ENCODE peak calls at places on chromosomes 3 and 15, in ten cellular contexts. One of them, this sample, is unnamed.

GRCh38 chr15:43329222-43329959 is 982 bp downstream of the LCMT2 start:
- DNase-seq in K562: peak
- DNase-seq in right lobe of liver: peak
- DNase-seq in tibial nerve: no peak
- DNase-seq in prostate gland: peak
- DNase-seq in IMR-90: peak
- DNase-seq in HCT116: no peak
- DNase-seq in ovary: no peak
- DNase-seq in heart left ventricle: no peak
- DNase-seq in gastrocnemius medialis: no peak
- DNase-seq in this sample: no peak

GRCh38 chr3:182393830-182394367 is 399.4 kb upstream of the ATP11B start:
- DNase-seq in ovary: no peak
- DNase-seq in tibial nerve: no peak
- DNase-seq in prostate gland: no peak
- DNase-seq in gastrocnemius medialis: no peak
- DNase-seq in K562: no peak
- DNase-seq in HCT116: no peak
- DNase-seq in heart left ventricle: no peak
- DNase-seq in IMR-90: no peak
- DNase-seq in right lobe of liver: no peak
- DNase-seq in this sample: no peak

GRCh38 chr15:57146394-57147140 is 228.1 kb downstream of the TCF12 start:
- DNase-seq in tibial nerve: no peak
- DNase-seq in K562: peak
- DNase-seq in prostate gland: peak
- DNase-seq in gastrocnemius medialis: no peak
- DNase-seq in ovary: no peak
- DNase-seq in IMR-90: peak
- DNase-seq in heart left ventricle: no peak
- DNase-seq in HCT116: peak
- DNase-seq in right lobe of liver: no peak
- DNase-seq in this sample: no peak

GRCh38 chr3:36446230-36446629 is 65.9 kb downstream of the STAC start:
- DNase-seq in IMR-90: no peak
- DNase-seq in K562: no peak
- DNase-seq in heart left ventricle: no peak
- DNase-seq in gastrocnemius medialis: no peak
- DNase-seq in right lobe of liver: no peak
- DNase-seq in prostate gland: no peak
- DNase-seq in HCT116: no peak
- DNase-seq in tibial nerve: no peak
- DNase-seq in ovary: no peak
- DNase-seq in this sample: no peak

GRCh38 chr3:50486219-50486888 is 17.1 kb downstream of the CACNA2D2 start:
- DNase-seq in right lobe of liver: no peak
- DNase-seq in gastrocnemius medialis: no peak
- DNase-seq in ovary: no peak
- DNase-seq in K562: no peak
- DNase-seq in heart left ventricle: no peak
- DNase-seq in HCT116: no peak
- DNase-seq in tibial nerve: no peak
- DNase-seq in IMR-90: peak
- DNase-seq in prostate gland: no peak
- DNase-seq in this sample: no peak

GRCh38 chr3:72258786-72259185 is 473.8 kb upstream of the PROK2 start:
- DNase-seq in tibial nerve: no peak
- DNase-seq in prostate gland: peak
- DNase-seq in HCT116: no peak
- DNase-seq in K562: no peak
- DNase-seq in ovary: no peak
- DNase-seq in IMR-90: no peak
- DNase-seq in right lobe of liver: no peak
- DNase-seq in heart left ventricle: no peak
- DNase-seq in gastrocnemius medialis: no peak
- DNase-seq in this sample: no peak

GRCh38 chr3:122498152-122498551 is 16.6 kb downstream of the KPNA1 start:
- DNase-seq in prostate gland: no peak
- DNase-seq in gastrocnemius medialis: no peak
- DNase-seq in right lobe of liver: no peak
- DNase-seq in HCT116: no peak
- DNase-seq in tibial nerve: no peak
- DNase-seq in heart left ventricle: no peak
- DNase-seq in IMR-90: no peak
- DNase-seq in ovary: no peak
- DNase-seq in K562: no peak
- DNase-seq in this sample: no peak

GRCh38 chr15:59008086-59008485 is 20.6 kb downstream of the RNF111 start:
- DNase-seq in heart left ventricle: no peak
- DNase-seq in gastrocnemius medialis: no peak
- DNase-seq in IMR-90: no peak
- DNase-seq in HCT116: no peak
- DNase-seq in ovary: no peak
- DNase-seq in right lobe of liver: no peak
- DNase-seq in prostate gland: no peak
- DNase-seq in tibial nerve: no peak
- DNase-seq in K562: no peak
- DNase-seq in this sample: no peak

GRCh38 chr3:158221426-158221825 is 111.5 kb downstream of the RSRC1 start:
- DNase-seq in K562: no peak
- DNase-seq in gastrocnemius medialis: no peak
- DNase-seq in heart left ventricle: no peak
- DNase-seq in tibial nerve: no peak
- DNase-seq in IMR-90: peak
- DNase-seq in ovary: no peak
- DNase-seq in HCT116: no peak
- DNase-seq in prostate gland: no peak
- DNase-seq in right lobe of liver: no peak
- DNase-seq in this sample: no peak

GRCh38 chr3:52216585-52217408 is 8.6 kb downstream of the TLR9 start:
- DNase-seq in heart left ventricle: peak
- DNase-seq in gastrocnemius medialis: peak
- DNase-seq in K562: no peak
- DNase-seq in tibial nerve: no peak
- DNase-seq in IMR-90: peak
- DNase-seq in right lobe of liver: peak
- DNase-seq in HCT116: peak
- DNase-seq in ovary: peak
- DNase-seq in prostate gland: peak
- DNase-seq in this sample: no peak

GRCh38 chr3:138974467-138974866 is 27.4 kb downstream of the FOXL2NB start:
- DNase-seq in IMR-90: peak
- DNase-seq in ovary: no peak
- DNase-seq in heart left ventricle: no peak
- DNase-seq in K562: no peak
- DNase-seq in prostate gland: no peak
- DNase-seq in HCT116: no peak
- DNase-seq in tibial nerve: no peak
- DNase-seq in right lobe of liver: no peak
- DNase-seq in gastrocnemius medialis: no peak
- DNase-seq in this sample: no peak

GRCh38 chr3:138975366-138975765 is 28.3 kb downstream of the FOXL2NB start:
- DNase-seq in tibial nerve: no peak
- DNase-seq in HCT116: no peak
- DNase-seq in IMR-90: no peak
- DNase-seq in right lobe of liver: no peak
- DNase-seq in prostate gland: no peak
- DNase-seq in K562: no peak
- DNase-seq in gastrocnemius medialis: no peak
- DNase-seq in ovary: no peak
- DNase-seq in heart left ventricle: no peak
- DNase-seq in this sample: no peak

GRCh38 chr3:138971766-138972320 is 24.8 kb downstream of the FOXL2NB start:
- DNase-seq in HCT116: no peak
- DNase-seq in IMR-90: no peak
- DNase-seq in K562: no peak
- DNase-seq in right lobe of liver: no peak
- DNase-seq in heart left ventricle: no peak
- DNase-seq in gastrocnemius medialis: no peak
- DNase-seq in tibial nerve: no peak
- DNase-seq in prostate gland: no peak
- DNase-seq in ovary: no peak
- DNase-seq in this sample: no peak

GRCh38 chr3:138976047-138976446 is 29.0 kb downstream of the FOXL2NB start:
- DNase-seq in right lobe of liver: no peak
- DNase-seq in heart left ventricle: no peak
- DNase-seq in prostate gland: no peak
- DNase-seq in gastrocnemius medialis: no peak
- DNase-seq in ovary: no peak
- DNase-seq in tibial nerve: no peak
- DNase-seq in IMR-90: no peak
- DNase-seq in K562: no peak
- DNase-seq in HCT116: no peak
- DNase-seq in this sample: no peak

DNA sequence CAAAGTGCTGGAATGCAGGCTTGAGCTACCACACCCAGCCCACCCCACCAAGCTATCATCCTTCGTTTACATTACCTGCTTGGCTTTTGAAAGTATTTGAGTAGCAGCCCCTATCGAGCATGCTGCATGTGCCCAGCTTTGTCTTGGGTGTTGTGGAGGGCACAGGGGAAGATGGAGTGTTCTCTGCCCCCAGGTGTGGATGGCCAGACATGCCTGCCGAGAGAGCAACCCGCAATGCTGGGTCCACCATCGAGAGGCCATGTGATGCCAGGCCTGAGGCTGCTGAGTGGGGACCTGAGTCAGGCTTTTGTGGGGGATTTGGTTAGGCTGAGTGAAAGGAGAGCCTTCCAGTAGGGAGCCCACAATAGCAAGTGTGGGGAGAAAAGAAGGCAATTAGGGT is 25.9 kb downstream of the FOXL2NB start:
- DNase-seq in ovary: no peak
- DNase-seq in IMR-90: no peak
- DNase-seq in heart left ventricle: no peak
- DNase-seq in HCT116: no peak
- DNase-seq in gastrocnemius medialis: no peak
- DNase-seq in prostate gland: no peak
- DNase-seq in K562: no peak
- DNase-seq in right lobe of liver: no peak
- DNase-seq in tibial nerve: no peak
- DNase-seq in this sample: no peak
- H3K27ac ChIP-seq in ovary: no peak
- H3K27ac ChIP-seq in IMR-90: no peak
- H3K27ac ChIP-seq in heart left ventricle: no peak
- H3K27ac ChIP-seq in HCT116: no peak
- H3K27ac ChIP-seq in gastrocnemius medialis: no peak
- H3K27ac ChIP-seq in prostate gland: no peak
- H3K27ac ChIP-seq in K562: no peak
- H3K27ac ChIP-seq in right lobe of liver: no peak
- H3K27ac ChIP-seq in tibial nerve: no peak
- H3K27ac ChIP-seq in this sample: no peak

GRCh38 chr15:67479781-67480180 is 41.1 kb upstream of the C15orf61 start:
- DNase-seq in HCT116: no peak
- DNase-seq in gastrocnemius medialis: no peak
- DNase-seq in K562: no peak
- DNase-seq in heart left ventricle: no peak
- DNase-seq in ovary: no peak
- DNase-seq in right lobe of liver: no peak
- DNase-seq in prostate gland: no peak
- DNase-seq in tibial nerve: no peak
- DNase-seq in IMR-90: peak
- DNase-seq in this sample: no peak
- H3K4me3 ChIP-seq in HCT116: no peak
- H3K4me3 ChIP-seq in gastrocnemius medialis: no peak
- H3K4me3 ChIP-seq in K562: no peak
- H3K4me3 ChIP-seq in heart left ventricle: peak
- H3K4me3 ChIP-seq in ovary: no peak
- H3K4me3 ChIP-seq in right lobe of liver: no peak
- H3K4me3 ChIP-seq in prostate gland: no peak
- H3K4me3 ChIP-seq in tibial nerve: no peak
- H3K4me3 ChIP-seq in IMR-90: no peak
- H3K4me3 ChIP-seq in this sample: no peak

GRCh38 chr15:34439878-34440277 is 2.3 kb upstream of the GOLGA8A start:
- DNase-seq in right lobe of liver: no peak
- DNase-seq in K562: no peak
- DNase-seq in prostate gland: no peak
- DNase-seq in ovary: no peak
- DNase-seq in tibial nerve: no peak
- DNase-seq in heart left ventricle: no peak
- DNase-seq in gastrocnemius medialis: no peak
- DNase-seq in IMR-90: no peak
- DNase-seq in HCT116: no peak
- DNase-seq in this sample: no peak

GRCh38 chr15:34436126-34436955 is 1.3 kb downstream of the GOLGA8A start:
- DNase-seq in prostate gland: no peak
- DNase-seq in IMR-90: no peak
- DNase-seq in right lobe of liver: no peak
- DNase-seq in K562: peak
- DNase-seq in ovary: no peak
- DNase-seq in tibial nerve: no peak
- DNase-seq in HCT116: no peak
- DNase-seq in gastrocnemius medialis: no peak
- DNase-seq in heart left ventricle: no peak
- DNase-seq in this sample: no peak

GRCh38 chr15:34435658-34436057 is 1.9 kb downstream of the GOLGA8A start:
- DNase-seq in prostate gland: no peak
- DNase-seq in IMR-90: no peak
- DNase-seq in heart left ventricle: no peak
- DNase-seq in K562: no peak
- DNase-seq in gastrocnemius medialis: no peak
- DNase-seq in HCT116: no peak
- DNase-seq in ovary: no peak
- DNase-seq in right lobe of liver: no peak
- DNase-seq in tibial nerve: no peak
- DNase-seq in this sample: no peak

GRCh38 chr15:34436956-34437442 is 609 bp downstream of the GOLGA8A start:
- DNase-seq in HCT116: no peak
- DNase-seq in prostate gland: no peak
- DNase-seq in tibial nerve: no peak
- DNase-seq in IMR-90: peak
- DNase-seq in K562: peak
- DNase-seq in heart left ventricle: peak
- DNase-seq in right lobe of liver: peak
- DNase-seq in ovary: peak
- DNase-seq in gastrocnemius medialis: no peak
- DNase-seq in this sample: no peak

DNA sequence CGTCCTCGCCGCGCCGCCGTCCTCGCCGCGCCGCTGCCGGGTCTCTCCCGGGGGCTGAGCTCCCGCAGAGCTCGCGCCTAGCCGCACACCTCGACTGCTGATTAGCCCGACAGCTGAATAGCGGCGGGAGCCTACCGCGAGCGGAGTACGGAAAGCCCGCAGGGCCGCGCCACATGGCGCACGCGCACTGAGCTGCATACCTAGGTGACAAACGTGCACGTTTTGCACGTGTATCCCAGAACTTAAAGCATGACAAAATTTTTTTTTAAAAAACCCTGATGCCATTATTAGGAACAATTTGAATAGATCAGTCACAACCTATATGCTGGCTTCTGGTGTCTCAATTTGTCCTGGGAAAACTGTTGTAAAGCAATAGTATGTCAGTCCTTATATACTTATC is at the start of gene GOLGA8A:
- DNase-seq in right lobe of liver: peak
- DNase-seq in gastrocnemius medialis: peak
- DNase-seq in IMR-90: peak
- DNase-seq in ovary: peak
- DNase-seq in tibial nerve: no peak
- DNase-seq in prostate gland: peak
- DNase-seq in HCT116: peak
- DNase-seq in heart left ventricle: peak
- DNase-seq in K562: peak
- DNase-seq in this sample: no peak
- TF ChIP-seq POLR2A in right lobe of liver: no peak
- TF ChIP-seq POLR2A in gastrocnemius medialis: no peak
- TF ChIP-seq POLR2A in IMR-90: no peak
- TF ChIP-seq POLR2A in ovary: no peak
- TF ChIP-seq POLR2A in tibial nerve: no peak
- TF ChIP-seq POLR2A in prostate gland: no peak
- TF ChIP-seq POLR2A in HCT116: no peak
- TF ChIP-seq POLR2A in heart left ventricle: no peak
- TF ChIP-seq POLR2A in K562: peak
- TF ChIP-seq POLR2A in this sample: no peak

GRCh38 chr3:149860881-149861280 is 47.9 kb downstream of the RNF13 start:
- DNase-seq in ovary: no peak
- DNase-seq in tibial nerve: no peak
- DNase-seq in prostate gland: no peak
- DNase-seq in right lobe of liver: no peak
- DNase-seq in gastrocnemius medialis: no peak
- DNase-seq in K562: no peak
- DNase-seq in heart left ventricle: no peak
- DNase-seq in IMR-90: no peak
- DNase-seq in HCT116: no peak
- DNase-seq in this sample: no peak
- H3K27ac ChIP-seq in ovary: no peak
- H3K27ac ChIP-seq in tibial nerve: no peak
- H3K27ac ChIP-seq in prostate gland: no peak
- H3K27ac ChIP-seq in right lobe of liver: no peak
- H3K27ac ChIP-seq in gastrocnemius medialis: no peak
- H3K27ac ChIP-seq in K562: no peak
- H3K27ac ChIP-seq in heart left ventricle: no peak
- H3K27ac ChIP-seq in IMR-90: no peak
- H3K27ac ChIP-seq in HCT116: no peak
- H3K27ac ChIP-seq in this sample: no peak